ENCODE peak calls at places on chromosome 6, in six cellular contexts. H, J, Z, R, X and M are unnamed samples.

GRCh38 chr6:6915813-6916547 is 191.8 kb upstream of the RREB1 start:
- DNase-seq in H (peak; percentile 16), J (no peak), Z (no peak), R (no peak), X (peak; percentile 100), M (no peak)

GRCh38 chr6:21228411-21228810 is 365.1 kb upstream of the SOX4 start:
- DNase-seq in H (peak; percentile 83), J (no peak), Z (no peak), R (no peak), X (no peak), M (no peak)

GRCh38 chr6:56017198-56017597 is 141.8 kb upstream of the BMP5 start:
- DNase-seq in H (no peak), J (no peak), Z (no peak), R (no peak), X (peak; percentile 3), M (no peak)

GRCh38 chr6:169189686-169190085 is 64.0 kb downstream of the THBS2 start:
- DNase-seq in H (no peak), J (no peak), Z (no peak), R (no peak), X (no peak), M (no peak)

GRCh38 chr6:124076336-124077048 is 272.8 kb downstream of the NKAIN2 start:
- DNase-seq in H (no peak), J (no peak), Z (no peak), R (no peak), X (no peak), M (no peak)

GRCh38 chr6:152897807-152898399 is 84.9 kb downstream of the FBXO5 start:
- DNase-seq in H (peak; percentile 64), J (peak; percentile 42), Z (peak; percentile 35), R (no peak), X (peak; percentile 34), M (no peak)

GRCh38 chr6:31118178-31118577 is 2.1 kb downstream of the CDSN start:
- DNase-seq in H (no peak), J (no peak), Z (no peak), R (no peak), X (no peak), M (no peak)

GRCh38 chr6:11761744-11762620 is 16.6 kb downstream of the ADTRP start:
- DNase-seq in H (peak; percentile 90), J (no peak), Z (no peak), R (no peak), X (no peak), M (no peak)

GRCh38 chr6:11525468-11526155 is 11.9 kb upstream of the TMEM170B start:
- DNase-seq in H (no peak), J (no peak), Z (no peak), R (peak; percentile 89), X (peak; percentile 100), M (no peak)

GRCh38 chr6:4788953-4789584 is 12.9 kb downstream of the CDYL start:
- DNase-seq in H (no peak), J (no peak), Z (no peak), R (no peak), X (no peak), M (no peak)

GRCh38 chr6:123598011-123598410 is 38.7 kb downstream of the TRDN start:
- DNase-seq in H (no peak), J (no peak), Z (no peak), R (no peak), X (no peak), M (no peak)

GRCh38 chr6:113860165-113860955 is 3.2 kb downstream of the MARCKS start:
- DNase-seq in H (peak; percentile 25), J (no peak), Z (no peak), R (no peak), X (no peak), M (no peak)

GRCh38 chr6:170032706-170033309 is 258.1 kb downstream of the DLL1 start:
- DNase-seq in H (no peak), J (no peak), Z (no peak), R (no peak), X (no peak), M (no peak)

GRCh38 chr6:115216835-115217234 is 843.9 kb downstream of the FRK start:
- DNase-seq in H (no peak), J (no peak), Z (no peak), R (no peak), X (no peak), M (no peak)

GRCh38 chr6:79421707-79422484 is 115.3 kb downstream of the LCA5 start:
- DNase-seq in H (peak; percentile 82), J (no peak), Z (no peak), R (peak; percentile 35), X (no peak), M (no peak)

GRCh38 chr6:108452725-108453195 is 108.0 kb upstream of the FOXO3 start:
- DNase-seq in H (no peak), J (no peak), Z (no peak), R (no peak), X (no peak), M (no peak)

GRCh38 chr6:71239694-71240093 is 48.9 kb upstream of the OGFRL1 start:
- DNase-seq in H (no peak), J (no peak), Z (no peak), R (no peak), X (no peak), M (no peak)

GRCh38 chr6:112036088-112036637 is 17.7 kb upstream of the CCN6 start:
- DNase-seq in H (no peak), J (no peak), Z (no peak), R (no peak), X (no peak), M (no peak)

GRCh38 chr6:25147191-25147590 is 132.0 kb upstream of the CARMIL1 start:
- DNase-seq in H (no peak), J (no peak), Z (no peak), R (no peak), X (no peak), M (no peak)

GRCh38 chr6:19873031-19873430 is 35.9 kb downstream of the ID4 start:
- DNase-seq in H (no peak), J (no peak), Z (no peak), R (no peak), X (no peak), M (no peak)

GRCh38 chr6:30042476-30042875 is 18.6 kb upstream of the POLR1H start:
- DNase-seq in H (no peak), J (no peak), Z (no peak), R (no peak), X (no peak), M (no peak)

GRCh38 chr6:73803562-73804221 is 107.7 kb downstream of the CD109 start:
- DNase-seq in H (peak; percentile 65), J (no peak), Z (no peak), R (peak; percentile 95), X (no peak), M (no peak)

GRCh38 chr6:7781240-7781639 is 55.3 kb downstream of the BMP6 start:
- DNase-seq in H (no peak), J (no peak), Z (no peak), R (no peak), X (no peak), M (no peak)

GRCh38 chr6:111499269-111499793 is 16.3 kb upstream of the REV3L start:
- DNase-seq in H (no peak), J (no peak), Z (no peak), R (no peak), X (no peak), M (no peak)

GRCh38 chr6:26240157-26240980 is 124.6 kb upstream of the BTN3A2 start:
- DNase-seq in H (peak; percentile 45), J (no peak), Z (no peak), R (peak; percentile 80), X (no peak), M (no peak)

GRCh38 chr6:113120577-113121285 is 736.4 kb upstream of the MARCKS start:
- DNase-seq in H (peak; percentile 88), J (no peak), Z (no peak), R (peak; percentile 97), X (no peak), M (no peak)